ENCODE peak calls at places on chromosomes 1 and 21, in four cellular contexts. One of them, this sample, is unnamed.

GRCh38 chr1:154777151-154777550 is 92.9 kb downstream of the KCNN3 start:
- DNase-seq in AG09319: no peak
- DNase-seq in body of pancreas: no peak
- DNase-seq in central memory CD4-positive, alpha-beta T cell: no peak
- DNase-seq in this sample: peak

GRCh38 chr1:29324771-29325351 is 88.5 kb downstream of the PTPRU start:
- DNase-seq in AG09319: no peak
- DNase-seq in body of pancreas: no peak
- DNase-seq in central memory CD4-positive, alpha-beta T cell: no peak
- DNase-seq in this sample: peak

GRCh38 chr21:35796834-35797233 is 263.5 kb downstream of the SETD4 start:
- DNase-seq in body of pancreas: no peak
- DNase-seq in central memory CD4-positive, alpha-beta T cell: no peak
- DNase-seq in AG09319: no peak
- DNase-seq in this sample: peak

GRCh38 chr1:157011845-157012244 is 33.7 kb downstream of the ARHGEF11 start:
- DNase-seq in body of pancreas: no peak
- DNase-seq in AG09319: no peak
- DNase-seq in central memory CD4-positive, alpha-beta T cell: no peak
- DNase-seq in this sample: no peak

GRCh38 chr1:99469641-99470040 is 176.3 kb upstream of the PALMD start:
- DNase-seq in central memory CD4-positive, alpha-beta T cell: no peak
- DNase-seq in AG09319: no peak
- DNase-seq in body of pancreas: no peak
- DNase-seq in this sample: no peak

GRCh38 chr1:12067900-12068821 is 5.1 kb downstream of the TNFRSF8 start:
- DNase-seq in central memory CD4-positive, alpha-beta T cell: no peak
- DNase-seq in AG09319: peak
- DNase-seq in body of pancreas: no peak
- DNase-seq in this sample: peak

GRCh38 chr1:198494658-198495103 is 45.8 kb downstream of the ATP6V1G3 start:
- DNase-seq in central memory CD4-positive, alpha-beta T cell: no peak
- DNase-seq in body of pancreas: no peak
- DNase-seq in AG09319: no peak
- DNase-seq in this sample: no peak

GRCh38 chr1:75616436-75617433 is 5.8 kb upstream of the SLC44A5 start:
- DNase-seq in central memory CD4-positive, alpha-beta T cell: no peak
- DNase-seq in AG09319: no peak
- DNase-seq in body of pancreas: no peak
- DNase-seq in this sample: peak

GRCh38 chr1:156851779-156852413 is 7.0 kb downstream of the INSRR start:
- DNase-seq in AG09319: no peak
- DNase-seq in body of pancreas: peak
- DNase-seq in central memory CD4-positive, alpha-beta T cell: no peak
- DNase-seq in this sample: no peak